ENCODE peak calls at places on chromosomes 11 and 22, in four cellular contexts. U is fibroblast of pulmonary artery, P is BJ, X is AG04449. V is an unnamed sample.

GRCh38 chr11:77042111-77042726 is 8.0 kb downstream of the B3GNT6 start:
- DNase-seq in X (no peak), P (no peak), U (no peak), V (no peak)

GRCh38 chr11:87437844-87438223 is 400.1 kb downstream of the TMEM135 start:
- DNase-seq in U (peak; percentile 27), P (peak; percentile 82), X (no peak), V (peak; percentile 66)

GRCh38 chr11:92556435-92556834 is 331.8 kb downstream of the FAT3 start:
- DNase-seq in X (no peak), U (peak; percentile 18), P (no peak), V (peak; percentile 0)

GRCh38 chr22:20783844-20784723 is 10.2 kb downstream of the SERPIND1 start:
- DNase-seq in P (no peak), X (no peak), U (peak; percentile 76), V (peak; percentile 73)

GRCh38 chr11:130879836-130880235 is 36.4 kb downstream of the SNX19 start:
- DNase-seq in P (no peak), X (no peak), U (no peak), V (no peak)

GRCh38 chr11:1570001-1570453 is 2.0 kb downstream of the DUSP8 start:
- DNase-seq in P (no peak), X (no peak), U (no peak), V (no peak)

GRCh38 chr11:128336203-128336602 is 251.2 kb downstream of the ETS1 start:
- DNase-seq in P (peak; percentile 86), X (peak; percentile 17), U (peak; percentile 84), V (peak; percentile 81)

GRCh38 chr11:11876458-11876857 is 34.7 kb downstream of the USP47 start:
- DNase-seq in U (no peak), X (no peak), P (no peak), V (no peak)

GRCh38 chr11:92380882-92381281 is 156.3 kb downstream of the FAT3 start:
- DNase-seq in P (peak; percentile 72), X (peak; percentile 42), U (peak; percentile 53), V (peak; percentile 22)

GRCh38 chr11:33700425-33701271 is at the start of gene C11orf91:
- DNase-seq in X (peak; percentile 64), P (peak; percentile 85), U (peak; percentile 99), V (peak; percentile 96)

GRCh38 chr11:11173316-11174025 is 179.6 kb downstream of the CSNK2A3 start:
- DNase-seq in P (no peak), X (no peak), U (no peak), V (no peak)

GRCh38 chr11:130426223-130427048 is 2.0 kb downstream of the ADAMTS8 start:
- DNase-seq in X (no peak), U (no peak), P (no peak), V (no peak)

GRCh38 chr11:119422505-119423416 is at the start of gene THY1:
- DNase-seq in P (no peak), X (no peak), U (no peak), V (peak; percentile 61)

GRCh38 chr11:76628408-76628947 is 42.1 kb downstream of the LRRC32 start:
- DNase-seq in P (no peak), U (no peak), X (no peak), V (no peak)

GRCh38 chr11:119709638-119710346 is 19.2 kb downstream of the NECTIN1 start:
- DNase-seq in X (no peak), P (peak; percentile 46), U (peak; percentile 56), V (peak; percentile 36)

GRCh38 chr11:30392221-30392784 is 69.4 kb downstream of the ARL14EP start:
- DNase-seq in X (no peak), P (no peak), U (peak; percentile 1), V (no peak)

GRCh38 chr11:14342906-14343305 is 16.1 kb downstream of the RRAS2 start:
- DNase-seq in U (peak; percentile 71), X (no peak), P (no peak), V (peak; percentile 50)

GRCh38 chr11:65366340-65366773 is 11.8 kb downstream of the TIGD3 start:
- DNase-seq in U (peak; percentile 93), P (no peak), X (no peak), V (peak; percentile 91)

GRCh38 chr11:105109855-105110750 is 29.5 kb downstream of the CARD18 start:
- DNase-seq in X (no peak), P (peak; percentile 7), U (peak; percentile 83), V (peak; percentile 56)

GRCh38 chr11:12159351-12160099 is 49.1 kb downstream of the MICAL2 start:
- DNase-seq in U (peak; percentile 89), P (peak; percentile 69), X (peak; percentile 81), V (peak; percentile 87)

GRCh38 chr11:103537904-103538502 is 428.8 kb downstream of the DYNC2H1 start:
- DNase-seq in P (no peak), X (no peak), U (peak; percentile 72), V (peak; percentile 59)

GRCh38 chr11:81004576-81004975 is 1563.7 kb upstream of the TENM4 start:
- DNase-seq in P (no peak), U (no peak), X (no peak), V (no peak)

GRCh38 chr11:1749020-1749758 is 1.2 kb downstream of the IFITM10 start:
- DNase-seq in U (no peak), P (no peak), X (no peak), V (no peak)

GRCh38 chr11:405323-405975 is 9.3 kb downstream of the SIGIRR start:
- DNase-seq in U (peak; percentile 26), P (no peak), X (no peak), V (peak; percentile 71)

GRCh38 chr11:73059915-73060314 is 82.2 kb downstream of the FCHSD2 start:
- DNase-seq in U (no peak), P (no peak), X (no peak), V (no peak)

GRCh38 chr11:65604258-65604657 is 8.7 kb upstream of the KCNK7 start:
- DNase-seq in P (no peak), X (no peak), U (no peak), V (no peak)

GRCh38 chr11:66115638-66116410 is 45.8 kb downstream of the PACS1 start:
- DNase-seq in X (no peak), P (no peak), U (peak; percentile 29), V (no peak)

GRCh38 chr22:44091751-44092150 is 67.6 kb downstream of the PARVB start:
- DNase-seq in U (no peak), P (no peak), X (no peak), V (no peak)

GRCh38 chr11:63929616-63930015 is 9.2 kb upstream of the NAA40 start:
- DNase-seq in P (no peak), X (no peak), U (no peak), V (no peak)

GRCh38 chr11:5674391-5674790 is 10.5 kb downstream of the TRIM5 start:
- DNase-seq in P (no peak), X (no peak), U (no peak), V (no peak)

GRCh38 chr11:107929611-107930200 is 1.5 kb downstream of the RAB39A start:
- DNase-seq in P (no peak), U (no peak), X (no peak), V (no peak)

GRCh38 chr22:20298803-20299735 is 20.8 kb downstream of the DGCR6L start:
- DNase-seq in X (no peak), P (no peak), U (peak; percentile 69), V (peak; percentile 58)

GRCh38 chr11:83061883-83062282 is 9.8 kb downstream of the RAB30 start:
- DNase-seq in U (no peak), X (no peak), P (no peak), V (no peak)

GRCh38 chr11:2531277-2531986 is 86.6 kb downstream of the KCNQ1 start:
- DNase-seq in X (no peak), U (peak; percentile 60), P (no peak), V (peak; percentile 58)

GRCh38 chr22:24703101-24703500 is 71.4 kb downstream of the PIWIL3 start:
- DNase-seq in U (peak; percentile 61), X (no peak), P (no peak), V (no peak)

GRCh38 chr11:108549319-108549885 is 44.2 kb downstream of the EXPH5 start:
- DNase-seq in P (no peak), U (no peak), X (no peak), V (no peak)

GRCh38 chr11:125110996-125111340 is 458 bp downstream of the TMEM218 start:
- DNase-seq in U (no peak), X (no peak), P (no peak), V (no peak)

GRCh38 chr22:48944756-48945620 is 882.7 kb downstream of the BRD1 start:
- DNase-seq in U (no peak), X (no peak), P (no peak), V (no peak)

GRCh38 chr22:48944433-48944755 is 883.3 kb downstream of the BRD1 start:
- DNase-seq in P (no peak), X (no peak), U (no peak), V (no peak)

GRCh38 chr22:48942698-48943566 is 884.7 kb downstream of the BRD1 start:
- DNase-seq in U (no peak), X (no peak), P (no peak), V (no peak)

GRCh38 chr22:48941903-48942625 is 885.6 kb downstream of the BRD1 start:
- DNase-seq in U (no peak), X (no peak), P (no peak), V (no peak)

GRCh38 chr22:48943567-48944432 is 883.9 kb downstream of the BRD1 start:
- DNase-seq in U (no peak), X (no peak), P (no peak), V (no peak)
- TF ChIP-seq CTCF in U (no peak), X (peak; percentile 49), P (no peak), V (no peak)

GRCh38 chr11:35168606-35169200 is 29.7 kb downstream of the CD44 start:
- DNase-seq in X (no peak), P (no peak), U (no peak), V (no peak)
- H3K4me3 ChIP-seq in X (no peak overlapping the region), P (no peak overlapping the region), U (no peak overlapping the region), V (no peak overlapping the region)

GRCh38 chr11:41498726-41499125 is 39.3 kb upstream of the LRRC4C start:
- DNase-seq in P (no peak), X (no peak), U (peak; percentile 51), V (peak; percentile 22)
- TF ChIP-seq CTCF in P (no peak), X (peak; percentile 23), U (peak; percentile 51), V (no peak)

GRCh38 chr22:17260291-17260690 is 41.1 kb upstream of the ADA2 start:
- DNase-seq in X (no peak), U (no peak), P (no peak), V (no peak)

GRCh38 chr22:17257091-17257490 is 37.9 kb upstream of the ADA2 start:
- DNase-seq in P (no peak), U (no peak), X (no peak), V (no peak)

GRCh38 chr22:17257578-17257977 is 38.3 kb upstream of the ADA2 start:
- DNase-seq in X (no peak), P (no peak), U (no peak), V (no peak)

GRCh38 chr22:17260950-17261349 is 41.7 kb upstream of the ADA2 start:
- DNase-seq in X (no peak), U (no peak), P (no peak), V (no peak)

DNA sequence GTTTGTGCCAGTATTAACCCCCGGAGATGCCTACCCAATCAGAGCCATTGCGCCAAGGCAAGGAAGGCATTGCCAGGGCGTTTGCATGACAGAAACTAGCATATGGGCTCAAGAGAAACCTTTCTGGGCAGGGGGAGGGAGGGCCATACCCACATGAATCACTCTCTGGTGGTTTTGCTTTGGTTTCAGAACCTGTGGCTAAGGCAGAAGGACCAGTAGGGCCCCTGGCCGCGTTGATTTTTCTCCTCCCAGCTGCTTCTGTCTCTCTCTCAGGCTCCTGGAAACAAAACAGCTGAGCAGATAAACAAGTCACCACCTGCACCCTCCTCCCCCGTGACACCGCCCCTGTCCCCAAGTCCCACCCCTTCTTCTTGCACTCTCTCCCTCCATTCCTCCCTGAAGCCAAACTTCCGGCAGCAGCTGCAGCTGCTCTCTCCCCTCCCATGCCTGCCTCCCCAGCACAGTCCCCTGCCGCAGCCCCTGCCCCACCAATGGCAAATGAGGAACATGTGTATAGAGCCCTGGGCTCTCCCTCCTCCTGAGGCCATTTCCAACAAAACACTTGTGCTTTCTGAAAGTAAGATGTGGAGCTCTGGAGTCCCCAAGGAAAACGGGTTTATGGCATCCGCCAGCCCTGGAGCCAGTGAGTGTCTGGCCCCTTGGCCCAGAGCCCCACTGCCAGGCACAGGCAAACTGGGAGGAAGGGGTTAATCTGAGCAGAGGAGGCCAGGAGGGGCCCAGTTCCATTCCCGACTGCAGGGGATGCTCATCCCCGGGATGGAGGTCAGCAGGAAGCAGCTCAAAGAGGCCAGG is 39.0 kb upstream of the ADA2 start:
- DNase-seq in P (no peak), U (peak; percentile 12), X (no peak), V (no peak)
- H3K4me3 ChIP-seq in P (no peak overlapping the region), U (no peak overlapping the region), X (no peak overlapping the region), V (no peak overlapping the region)

V was measured in fibroblast of the aortic adventitia.